ENCODE peak calls at places on chromosomes 12 and 14, in five cellular contexts. One of them, this sample, is unnamed.
A peak's percentile ranks its signal among the peaks of the same experiment; 100 is the strongest.

GRCh38 chr12:109818253-109818652 is 14.9 kb downstream of the TRPV4 start:
- DNase-seq in fibroblast of the aortic adventitia: no peak
- DNase-seq in transverse colon: no peak
- DNase-seq in activated T-helper 1 cell treated with anti-CD3 and anti-CD28 coated beads, Interleukin-2, amount 50 U/mL, for 16 hours: no peak
- DNase-seq in NCI-H748 treated with DMSO at 0.1 percent for 48 hours: no peak
- DNase-seq in this sample: no peak

GRCh38 chr12:11813422-11813813 is 163.9 kb downstream of the ETV6 start:
- DNase-seq in fibroblast of the aortic adventitia: no peak
- DNase-seq in transverse colon: no peak
- DNase-seq in activated T-helper 1 cell treated with anti-CD3 and anti-CD28 coated beads, Interleukin-2, amount 50 U/mL, for 16 hours: no peak
- DNase-seq in NCI-H748 treated with DMSO at 0.1 percent for 48 hours: no peak
- DNase-seq in this sample: no peak

GRCh38 chr14:68191567-68192321 is 372.2 kb downstream of the RAD51B start:
- DNase-seq in fibroblast of the aortic adventitia: peak; percentile 66
- DNase-seq in transverse colon: no peak
- DNase-seq in activated T-helper 1 cell treated with anti-CD3 and anti-CD28 coated beads, Interleukin-2, amount 50 U/mL, for 16 hours: no peak
- DNase-seq in NCI-H748 treated with DMSO at 0.1 percent for 48 hours: no peak
- DNase-seq in this sample: peak; percentile 45

GRCh38 chr14:102297436-102298170 is 7.4 kb downstream of the MOK start:
- DNase-seq in fibroblast of the aortic adventitia: no peak
- DNase-seq in transverse colon: no peak
- DNase-seq in activated T-helper 1 cell treated with anti-CD3 and anti-CD28 coated beads, Interleukin-2, amount 50 U/mL, for 16 hours: no peak
- DNase-seq in NCI-H748 treated with DMSO at 0.1 percent for 48 hours: no peak
- DNase-seq in this sample: no peak

GRCh38 chr14:101457936-101458535 is 103.3 kb upstream of the DIO3 start:
- DNase-seq in fibroblast of the aortic adventitia: no peak
- DNase-seq in transverse colon: no peak
- DNase-seq in activated T-helper 1 cell treated with anti-CD3 and anti-CD28 coated beads, Interleukin-2, amount 50 U/mL, for 16 hours: no peak
- DNase-seq in NCI-H748 treated with DMSO at 0.1 percent for 48 hours: no peak
- DNase-seq in this sample: no peak

GRCh38 chr14:94345344-94346072 is 22.4 kb upstream of the SERPINA6 start:
- DNase-seq in fibroblast of the aortic adventitia: peak; percentile 93
- DNase-seq in transverse colon: no peak
- DNase-seq in activated T-helper 1 cell treated with anti-CD3 and anti-CD28 coated beads, Interleukin-2, amount 50 U/mL, for 16 hours: no peak
- DNase-seq in NCI-H748 treated with DMSO at 0.1 percent for 48 hours: no peak
- DNase-seq in this sample: no peak

GRCh38 chr12:48454675-48455074 is 17.7 kb upstream of the ANP32D start:
- DNase-seq in fibroblast of the aortic adventitia: peak; percentile 66
- DNase-seq in transverse colon: no peak
- DNase-seq in activated T-helper 1 cell treated with anti-CD3 and anti-CD28 coated beads, Interleukin-2, amount 50 U/mL, for 16 hours: no peak
- DNase-seq in NCI-H748 treated with DMSO at 0.1 percent for 48 hours: no peak
- DNase-seq in this sample: no peak

GRCh38 chr12:228846-229200 is 14.9 kb upstream of the SLC6A12 start:
- DNase-seq in fibroblast of the aortic adventitia: no peak
- DNase-seq in transverse colon: no peak
- DNase-seq in activated T-helper 1 cell treated with anti-CD3 and anti-CD28 coated beads, Interleukin-2, amount 50 U/mL, for 16 hours: no peak
- DNase-seq in NCI-H748 treated with DMSO at 0.1 percent for 48 hours: no peak
- DNase-seq in this sample: no peak

GRCh38 chr12:126663304-126664094 is 1598.3 kb downstream of the AACS start:
- DNase-seq in fibroblast of the aortic adventitia: peak; percentile 57
- DNase-seq in transverse colon: no peak
- DNase-seq in activated T-helper 1 cell treated with anti-CD3 and anti-CD28 coated beads, Interleukin-2, amount 50 U/mL, for 16 hours: no peak
- DNase-seq in NCI-H748 treated with DMSO at 0.1 percent for 48 hours: peak; percentile 82
- DNase-seq in this sample: peak; percentile 11

GRCh38 chr12:85283560-85283959 is 3.5 kb downstream of the ALX1 start:
- DNase-seq in fibroblast of the aortic adventitia: no peak
- DNase-seq in transverse colon: no peak
- DNase-seq in activated T-helper 1 cell treated with anti-CD3 and anti-CD28 coated beads, Interleukin-2, amount 50 U/mL, for 16 hours: no peak
- DNase-seq in NCI-H748 treated with DMSO at 0.1 percent for 48 hours: no peak
- DNase-seq in this sample: no peak

GRCh38 chr12:110176745-110177144 is 52.6 kb downstream of the IFT81 start:
- DNase-seq in fibroblast of the aortic adventitia: peak; percentile 72
- DNase-seq in transverse colon: no peak
- DNase-seq in activated T-helper 1 cell treated with anti-CD3 and anti-CD28 coated beads, Interleukin-2, amount 50 U/mL, for 16 hours: no peak
- DNase-seq in NCI-H748 treated with DMSO at 0.1 percent for 48 hours: no peak
- DNase-seq in this sample: no peak

GRCh38 chr12:74285773-74286172 is 251.9 kb upstream of the ATXN7L3B start:
- DNase-seq in fibroblast of the aortic adventitia: no peak
- DNase-seq in transverse colon: no peak
- DNase-seq in activated T-helper 1 cell treated with anti-CD3 and anti-CD28 coated beads, Interleukin-2, amount 50 U/mL, for 16 hours: no peak
- DNase-seq in NCI-H748 treated with DMSO at 0.1 percent for 48 hours: no peak
- DNase-seq in this sample: no peak

GRCh38 chr14:36340276-36340890 is 19.9 kb upstream of the MBIP start:
- DNase-seq in fibroblast of the aortic adventitia: no peak
- DNase-seq in transverse colon: no peak
- DNase-seq in activated T-helper 1 cell treated with anti-CD3 and anti-CD28 coated beads, Interleukin-2, amount 50 U/mL, for 16 hours: no peak
- DNase-seq in NCI-H748 treated with DMSO at 0.1 percent for 48 hours: no peak
- DNase-seq in this sample: no peak

GRCh38 chr14:73777420-73777819 is 63.2 kb upstream of the PNMA1 start:
- DNase-seq in fibroblast of the aortic adventitia: no peak
- DNase-seq in transverse colon: no peak
- DNase-seq in activated T-helper 1 cell treated with anti-CD3 and anti-CD28 coated beads, Interleukin-2, amount 50 U/mL, for 16 hours: no peak
- DNase-seq in NCI-H748 treated with DMSO at 0.1 percent for 48 hours: no peak
- DNase-seq in this sample: no peak

GRCh38 chr14:103296007-103296406 is 38.0 kb upstream of the EIF5 start:
- DNase-seq in fibroblast of the aortic adventitia: peak; percentile 34
- DNase-seq in transverse colon: no peak
- DNase-seq in activated T-helper 1 cell treated with anti-CD3 and anti-CD28 coated beads, Interleukin-2, amount 50 U/mL, for 16 hours: no peak
- DNase-seq in NCI-H748 treated with DMSO at 0.1 percent for 48 hours: no peak
- DNase-seq in this sample: no peak

GRCh38 chr12:105401198-105401597 is 70.7 kb downstream of the C12orf75 start:
- DNase-seq in fibroblast of the aortic adventitia: no peak
- DNase-seq in transverse colon: no peak
- DNase-seq in activated T-helper 1 cell treated with anti-CD3 and anti-CD28 coated beads, Interleukin-2, amount 50 U/mL, for 16 hours: no peak
- DNase-seq in NCI-H748 treated with DMSO at 0.1 percent for 48 hours: no peak
- DNase-seq in this sample: no peak

GRCh38 chr12:50082644-50083043 is 2.5 kb upstream of the SMARCD1 start:
- DNase-seq in fibroblast of the aortic adventitia: no peak
- DNase-seq in transverse colon: peak; percentile 75
- DNase-seq in activated T-helper 1 cell treated with anti-CD3 and anti-CD28 coated beads, Interleukin-2, amount 50 U/mL, for 16 hours: no peak
- DNase-seq in NCI-H748 treated with DMSO at 0.1 percent for 48 hours: no peak
- DNase-seq in this sample: no peak

GRCh38 chr12:64635356-64635998 is 25.2 kb downstream of the RASSF3 start:
- DNase-seq in fibroblast of the aortic adventitia: no peak
- DNase-seq in transverse colon: no peak
- DNase-seq in activated T-helper 1 cell treated with anti-CD3 and anti-CD28 coated beads, Interleukin-2, amount 50 U/mL, for 16 hours: no peak
- DNase-seq in NCI-H748 treated with DMSO at 0.1 percent for 48 hours: no peak
- DNase-seq in this sample: no peak

GRCh38 chr14:103028161-103028767 is 29.1 kb downstream of the CDC42BPB start:
- DNase-seq in fibroblast of the aortic adventitia: no peak
- DNase-seq in transverse colon: peak; percentile 65
- DNase-seq in activated T-helper 1 cell treated with anti-CD3 and anti-CD28 coated beads, Interleukin-2, amount 50 U/mL, for 16 hours: no peak
- DNase-seq in NCI-H748 treated with DMSO at 0.1 percent for 48 hours: no peak
- DNase-seq in this sample: no peak

GRCh38 chr14:69375182-69375581 is 22.9 kb downstream of the ERH start:
- DNase-seq in fibroblast of the aortic adventitia: no peak
- DNase-seq in transverse colon: no peak
- DNase-seq in activated T-helper 1 cell treated with anti-CD3 and anti-CD28 coated beads, Interleukin-2, amount 50 U/mL, for 16 hours: no peak
- DNase-seq in NCI-H748 treated with DMSO at 0.1 percent for 48 hours: no peak
- DNase-seq in this sample: no peak

GRCh38 chr12:92208613-92209121 is 63.0 kb upstream of the BTG1 start:
- DNase-seq in fibroblast of the aortic adventitia: peak; percentile 60
- DNase-seq in transverse colon: no peak
- DNase-seq in activated T-helper 1 cell treated with anti-CD3 and anti-CD28 coated beads, Interleukin-2, amount 50 U/mL, for 16 hours: no peak
- DNase-seq in NCI-H748 treated with DMSO at 0.1 percent for 48 hours: no peak
- DNase-seq in this sample: no peak

GRCh38 chr12:124626841-124627502 is 59.6 kb upstream of the NCOR2 start:
- DNase-seq in fibroblast of the aortic adventitia: peak; percentile 88
- DNase-seq in transverse colon: no peak
- DNase-seq in activated T-helper 1 cell treated with anti-CD3 and anti-CD28 coated beads, Interleukin-2, amount 50 U/mL, for 16 hours: no peak
- DNase-seq in NCI-H748 treated with DMSO at 0.1 percent for 48 hours: no peak
- DNase-seq in this sample: peak; percentile 53

GRCh38 chr12:88338486-88338885 is 196.4 kb downstream of the TMTC3 start:
- DNase-seq in fibroblast of the aortic adventitia: no peak
- DNase-seq in transverse colon: no peak
- DNase-seq in activated T-helper 1 cell treated with anti-CD3 and anti-CD28 coated beads, Interleukin-2, amount 50 U/mL, for 16 hours: no peak
- DNase-seq in NCI-H748 treated with DMSO at 0.1 percent for 48 hours: no peak
- DNase-seq in this sample: no peak

GRCh38 chr12:55720071-55720564 is at the start of gene RDH5:
- DNase-seq in fibroblast of the aortic adventitia: peak; percentile 96
- DNase-seq in transverse colon: peak; percentile 90
- DNase-seq in activated T-helper 1 cell treated with anti-CD3 and anti-CD28 coated beads, Interleukin-2, amount 50 U/mL, for 16 hours: no peak
- DNase-seq in NCI-H748 treated with DMSO at 0.1 percent for 48 hours: no peak
- DNase-seq in this sample: peak; percentile 83

GRCh38 chr14:68459480-68460136 is 333.3 kb downstream of the ZFP36L1 start:
- DNase-seq in fibroblast of the aortic adventitia: no peak
- DNase-seq in transverse colon: no peak
- DNase-seq in activated T-helper 1 cell treated with anti-CD3 and anti-CD28 coated beads, Interleukin-2, amount 50 U/mL, for 16 hours: no peak
- DNase-seq in NCI-H748 treated with DMSO at 0.1 percent for 48 hours: no peak
- DNase-seq in this sample: no peak

GRCh38 chr12:5318874-5319273 is 113.0 kb upstream of the NTF3 start:
- DNase-seq in fibroblast of the aortic adventitia: peak; percentile 54
- DNase-seq in transverse colon: peak; percentile 34
- DNase-seq in activated T-helper 1 cell treated with anti-CD3 and anti-CD28 coated beads, Interleukin-2, amount 50 U/mL, for 16 hours: no peak
- DNase-seq in NCI-H748 treated with DMSO at 0.1 percent for 48 hours: no peak
- DNase-seq in this sample: no peak

GRCh38 chr12:105393586-105393985 is 63.1 kb downstream of the C12orf75 start:
- DNase-seq in fibroblast of the aortic adventitia: peak; percentile 59
- DNase-seq in transverse colon: no peak
- DNase-seq in activated T-helper 1 cell treated with anti-CD3 and anti-CD28 coated beads, Interleukin-2, amount 50 U/mL, for 16 hours: no peak
- DNase-seq in NCI-H748 treated with DMSO at 0.1 percent for 48 hours: no peak
- DNase-seq in this sample: no peak

GRCh38 chr12:56071648-56072047 is 8.3 kb upstream of the ERBB3 start:
- DNase-seq in fibroblast of the aortic adventitia: peak; percentile 49
- DNase-seq in transverse colon: no peak
- DNase-seq in activated T-helper 1 cell treated with anti-CD3 and anti-CD28 coated beads, Interleukin-2, amount 50 U/mL, for 16 hours: no peak
- DNase-seq in NCI-H748 treated with DMSO at 0.1 percent for 48 hours: no peak
- DNase-seq in this sample: no peak

GRCh38 chr12:100808777-100809176 is 14.2 kb downstream of the ANO4 start:
- DNase-seq in fibroblast of the aortic adventitia: no peak
- DNase-seq in transverse colon: no peak
- DNase-seq in activated T-helper 1 cell treated with anti-CD3 and anti-CD28 coated beads, Interleukin-2, amount 50 U/mL, for 16 hours: no peak
- DNase-seq in NCI-H748 treated with DMSO at 0.1 percent for 48 hours: no peak
- DNase-seq in this sample: no peak

This sample was measured in body of pancreas.